ENCODE peak calls at places on chromosome 1, in four cellular contexts. L is foreskin fibroblast, Q is mucosa of gallbladder, N is heart right ventricle. K is an unnamed sample.

GRCh38 chr1:210482936-210483642 is 154.4 kb downstream of the HHAT start:
- DNase-seq in N (no peak), Q (no peak), L (no peak), K (no peak)

GRCh38 chr1:158969166-158969565 is 37.8 kb downstream of the PYHIN1 start:
- DNase-seq in Q (no peak), N (no peak), L (no peak), K (no peak)

GRCh38 chr1:145926706-145927072 is 595 bp downstream of the RBM8A start:
- DNase-seq in N (no peak), L (no peak), Q (no peak), K (no peak)

GRCh38 chr1:229364216-229365065 is 21.6 kb upstream of the CCSAP start:
- DNase-seq in N (no peak), Q (no peak), L (no peak), K (no peak)

GRCh38 chr1:53541761-53542550 is 82.8 kb downstream of the DMRTB1 start:
- DNase-seq in N (no peak), L (peak; percentile 89), Q (no peak), K (no peak)

GRCh38 chr1:201933840-201934430 is 12.4 kb downstream of the LMOD1 start:
- DNase-seq in Q (no peak), N (no peak), L (no peak), K (no peak)

GRCh38 chr1:230589951-230590350 is 52.3 kb upstream of the COG2 start:
- DNase-seq in L (no peak), N (no peak), Q (no peak), K (no peak)

GRCh38 chr1:202571719-202572339 is 138.4 kb downstream of the SYT2 start:
- DNase-seq in L (no peak), Q (no peak), N (no peak), K (no peak)

GRCh38 chr1:5704785-5705514 is 287.3 kb downstream of the NPHP4 start:
- DNase-seq in L (no peak), N (no peak), Q (no peak), K (no peak)

GRCh38 chr1:156599811-156600210 is 1.5 kb downstream of the GPATCH4 start:
- DNase-seq in N (no peak), Q (no peak), L (no peak), K (no peak)

GRCh38 chr1:182833271-182833670 is 5.9 kb upstream of the DHX9 start:
- DNase-seq in Q (no peak), N (no peak), L (no peak), K (no peak)

GRCh38 chr1:53368314-53369033 is 40.6 kb upstream of the LRP8 start:
- DNase-seq in L (no peak), Q (no peak), N (peak; percentile 41), K (peak; percentile 38)

GRCh38 chr1:27483659-27484058 is 6.3 kb downstream of the WASF2 start:
- DNase-seq in L (no peak), N (no peak), Q (no peak), K (no peak)

GRCh38 chr1:177940682-177941081 is 29.2 kb downstream of the SEC16B start:
- DNase-seq in N (no peak), L (no peak), Q (no peak), K (no peak)

GRCh38 chr1:45569962-45570581 is 13.8 kb upstream of the NASP start:
- DNase-seq in N (peak; percentile 72), L (peak; percentile 46), Q (peak; percentile 69), K (peak; percentile 81)

GRCh38 chr1:39833616-39834015 is 45.0 kb upstream of the BMP8B start:
- DNase-seq in Q (no peak), L (no peak), N (no peak), K (no peak)

GRCh38 chr1:205813755-205814058 is 709 bp upstream of the SLC41A1 start:
- DNase-seq in Q (no peak), L (peak; percentile 56), N (no peak), K (no peak)

GRCh38 chr1:226650236-226650841 is 88.7 kb downstream of the ITPKB start:
- DNase-seq in L (no peak), N (no peak), Q (no peak), K (no peak)

GRCh38 chr1:181541947-181542346 is 58.6 kb downstream of the CACNA1E start:
- DNase-seq in Q (no peak), N (peak; percentile 13), L (no peak), K (no peak)

GRCh38 chr1:159009704-159010361 is at the start of gene IFI16:
- DNase-seq in L (peak; percentile 91), Q (peak; percentile 62), N (peak; percentile 83), K (peak; percentile 73)

GRCh38 chr1:6098303-6099215 is 52.9 kb downstream of the KCNAB2 start:
- DNase-seq in N (peak; percentile 49), L (peak; percentile 75), Q (peak; percentile 40), K (no peak)

GRCh38 chr1:113978863-113979702 is at the start of gene OLFML3:
- DNase-seq in Q (peak; percentile 91), N (peak; percentile 92), L (peak; percentile 95), K (peak; percentile 87)

GRCh38 chr1:77741316-77741715 is 18.3 kb downstream of the USP33 start:
- DNase-seq in Q (no peak), N (no peak), L (no peak), K (no peak)

GRCh38 chr1:58768971-58769808 is 14.7 kb downstream of the JUN start:
- DNase-seq in L (peak; percentile 64), N (peak; percentile 86), Q (peak; percentile 77), K (peak; percentile 77)

GRCh38 chr1:55146781-55147180 is 68.4 kb downstream of the USP24 start:
- DNase-seq in L (no peak), Q (no peak), N (peak; percentile 24), K (no peak)

GRCh38 chr1:183302452-183303324 is 115.5 kb downstream of the NMNAT2 start:
- DNase-seq in Q (no peak), L (no peak), N (no peak), K (no peak)

GRCh38 chr1:63981408-63981773 is 207.6 kb downstream of the ROR1 start:
- DNase-seq in Q (no peak), N (no peak), L (no peak), K (no peak)

GRCh38 chr1:148264374-148265276 is 112.5 kb upstream of the NBPF11 start:
- DNase-seq in N (no peak), Q (no peak), L (peak; percentile 36), K (no peak)

GRCh38 chr1:27602510-27603319 is 1.2 kb downstream of the AHDC1 start:
- DNase-seq in N (peak; percentile 69), Q (no peak), L (no peak), K (no peak)

GRCh38 chr1:78833491-78833890 is 173.0 kb downstream of the ADGRL4 start:
- DNase-seq in Q (no peak), N (no peak), L (peak; percentile 90), K (no peak)

GRCh38 chr1:168483531-168483930 is 60.3 kb downstream of the XCL2 start:
- DNase-seq in Q (no peak), N (no peak), L (peak; percentile 66), K (no peak)

GRCh38 chr1:91751281-91751680 is 134.7 kb downstream of the TGFBR3 start:
- DNase-seq in N (peak; percentile 63), Q (no peak), L (peak; percentile 71), K (no peak)

GRCh38 chr1:172719694-172720138 is 60.8 kb downstream of the FASLG start:
- DNase-seq in L (no peak), N (no peak), Q (no peak), K (no peak)

GRCh38 chr1:206725053-206725963 is 40.6 kb downstream of the MAPKAPK2 start:
- DNase-seq in Q (peak; percentile 61), L (peak; percentile 29), N (no peak), K (no peak)

GRCh38 chr1:65343286-65343685 is 33.9 kb downstream of the DNAJC6 start:
- DNase-seq in Q (no peak), L (peak; percentile 44), N (no peak), K (no peak)

GRCh38 chr1:226676381-226676780 is 62.7 kb downstream of the ITPKB start:
- DNase-seq in L (no peak), Q (no peak), N (no peak), K (no peak)

GRCh38 chr1:15617874-15618684 is 821 bp downstream of the DDI2 start:
- DNase-seq in N (peak; percentile 32), L (no peak), Q (no peak), K (no peak)

GRCh38 chr1:85617582-85618237 is 37.1 kb downstream of the CCN1 start:
- DNase-seq in Q (no peak), N (no peak), L (peak; percentile 82), K (no peak)

GRCh38 chr1:155254228-155254713 is 1.0 kb downstream of the ENTREP3 start:
- DNase-seq in Q (no peak), N (no peak), L (no peak), K (no peak)